ENCODE peak calls at places on chromosome 18, in seven cellular contexts. D is activated naive CD8-positive, alpha-beta T cell treated with anti-CD3 and anti-CD28 coated beads for 36 hours; O is T-helper 9 cell; J is endothelial cell; G is dorsolateral prefrontal cortex; P is Daoy; X is NCI-H1436. B is an unnamed sample.

GRCh38 chr18:30775629-30776028 is 266.9 kb downstream of the DSC3 start:
- DNase-seq in O (no peak), D (no peak), G (no peak), X (no peak), J (no peak), P (no peak), B (no peak)

GRCh38 chr18:77059294-77059916 is 73.2 kb downstream of the MBP start:
- DNase-seq in G (no peak), J (peak), X (peak), D (no peak), O (no peak), P (peak), B (no peak)

GRCh38 chr18:3126457-3127097 is 93.2 kb downstream of the MYOM1 start:
- DNase-seq in D (no peak), X (no peak), P (no peak), G (no peak), O (no peak), J (no peak), B (no peak)

GRCh38 chr18:57869228-57869627 is 66.1 kb upstream of the ATP8B1 start:
- DNase-seq in D (no peak), P (no peak), J (no peak), O (no peak), X (no peak), G (no peak), B (no peak)

GRCh38 chr18:74082476-74083070 is 65.1 kb downstream of the FBXO15 start:
- DNase-seq in O (peak), D (peak), G (peak), X (peak), J (peak), P (peak), B (no peak)

GRCh38 chr18:6280344-6280743 is 134.4 kb downstream of the L3MBTL4 start:
- DNase-seq in J (no peak), P (no peak), O (no peak), X (no peak), G (no peak), D (no peak), B (no peak)

GRCh38 chr18:49022311-49023280 is 71.8 kb upstream of the SMAD7 start:
- DNase-seq in O (no peak), J (no peak), G (peak), P (no peak), D (no peak), X (no peak), B (no peak)

GRCh38 chr18:34207344-34207851 is 17.3 kb downstream of the NOL4 start:
- DNase-seq in G (no peak), O (no peak), P (no peak), J (no peak), X (no peak), D (no peak), B (no peak)

GRCh38 chr18:9431296-9431695 is 44.0 kb upstream of the RALBP1 start:
- DNase-seq in P (no peak), G (no peak), D (no peak), J (no peak), O (no peak), X (no peak), B (no peak)

GRCh38 chr18:25140144-25140961 is 211.6 kb downstream of the ZNF521 start:
- DNase-seq in G (no peak), O (no peak), J (no peak), P (no peak), D (no peak), X (no peak), B (no peak)

GRCh38 chr18:3209859-3210569 is 9.8 kb downstream of the MYOM1 start:
- DNase-seq in X (no peak), J (no peak), G (no peak), D (no peak), O (no peak), P (peak), B (no peak)

GRCh38 chr18:76875390-76876330 is 53.3 kb downstream of the ZNF236 start:
- DNase-seq in D (peak), G (no peak), J (peak), O (no peak), X (peak), P (peak), B (peak)

GRCh38 chr18:25826823-25827617 is 263.4 kb downstream of the SS18 start:
- DNase-seq in J (no peak), D (no peak), O (no peak), G (no peak), X (no peak), P (peak), B (no peak)

GRCh38 chr18:10304853-10305252 is 149.6 kb upstream of the APCDD1 start:
- DNase-seq in D (no peak), J (no peak), G (no peak), P (peak), O (no peak), X (no peak), B (peak)

GRCh38 chr18:36427369-36427768 is 129.9 kb downstream of the FHOD3 start:
- DNase-seq in J (no peak), D (no peak), X (no peak), P (no peak), O (no peak), G (no peak), B (no peak)

GRCh38 chr18:59993560-59993959 is 93.8 kb downstream of the PMAIP1 start:
- DNase-seq in P (no peak), O (no peak), X (no peak), D (no peak), J (no peak), G (no peak), B (no peak)